ENCODE peak calls at places on chromosomes 13 and 19, in seven cellular contexts. T, U, X, J, L, A and R are unnamed samples.

GRCh38 chr13:100818706-100819105 is 144.1 kb upstream of the TMTC4 start:
- DNase-seq in T (no peak), U (no peak), X (peak), J (no peak), L (no peak), A (no peak), R (no peak)

GRCh38 chr13:66689037-66689619 is 541.0 kb downstream of the PCDH9 start:
- DNase-seq in T (no peak), U (no peak), X (no peak), J (no peak), L (peak), A (no peak), R (no peak)

GRCh38 chr19:35073516-35073915 is 32.0 kb downstream of the HPN start:
- DNase-seq in T (no peak), U (no peak), X (no peak), J (no peak), L (no peak), A (no peak), R (no peak)

GRCh38 chr19:6767357-6768235 is at the start of gene SH2D3A:
- DNase-seq in T (no peak), U (peak), X (peak), J (peak), L (peak), A (peak), R (peak)

GRCh38 chr13:20489185-20489820 is 36.4 kb downstream of the CRYL1 start:
- DNase-seq in T (no peak), U (no peak), X (peak), J (no peak), L (peak), A (no peak), R (peak)

GRCh38 chr19:15576526-15577156 is 38.4 kb upstream of the CYP4F8 start:
- DNase-seq in T (no peak), U (no peak), X (no peak), J (no peak), L (no peak), A (no peak), R (no peak)

GRCh38 chr13:99003851-99004471 is 26.1 kb upstream of the DOCK9 start:
- DNase-seq in T (no peak), U (no peak), X (no peak), J (no peak), L (no peak), A (no peak), R (no peak)

GRCh38 chr13:60090579-60090978 is 73.1 kb downstream of the DIAPH3 start:
- DNase-seq in T (no peak), U (no peak), X (no peak), J (no peak), L (peak), A (no peak), R (no peak)

GRCh38 chr19:34228347-34228746 is 26.0 kb upstream of the GARRE1 start:
- DNase-seq in T (no peak), U (no peak), X (no peak), J (no peak), L (no peak), A (no peak), R (no peak)

GRCh38 chr13:31733066-31733465 is 6.3 kb upstream of the RXFP2 start:
- DNase-seq in T (no peak), U (no peak), X (no peak), J (no peak), L (peak), A (no peak), R (no peak)

GRCh38 chr19:5090780-5091575 is 122.1 kb downstream of the KDM4B start:
- DNase-seq in T (peak), U (no peak), X (peak), J (no peak), L (peak), A (peak), R (no peak)

GRCh38 chr13:33185853-33186252 is 99.7 kb downstream of the STARD13 start:
- DNase-seq in T (no peak), U (no peak), X (no peak), J (no peak), L (no peak), A (no peak), R (no peak)

GRCh38 chr13:33183431-33184130 is 102.0 kb downstream of the STARD13 start:
- DNase-seq in T (no peak), U (no peak), X (no peak), J (no peak), L (no peak), A (no peak), R (no peak)

GRCh38 chr13:33182729-33183128 is 102.8 kb downstream of the STARD13 start:
- DNase-seq in T (no peak), U (no peak), X (no peak), J (no peak), L (no peak), A (no peak), R (no peak)

GRCh38 chr13:33184131-33184485 is 101.4 kb downstream of the STARD13 start:
- DNase-seq in T (no peak), U (no peak), X (no peak), J (no peak), L (no peak), A (no peak), R (no peak)

DNA sequence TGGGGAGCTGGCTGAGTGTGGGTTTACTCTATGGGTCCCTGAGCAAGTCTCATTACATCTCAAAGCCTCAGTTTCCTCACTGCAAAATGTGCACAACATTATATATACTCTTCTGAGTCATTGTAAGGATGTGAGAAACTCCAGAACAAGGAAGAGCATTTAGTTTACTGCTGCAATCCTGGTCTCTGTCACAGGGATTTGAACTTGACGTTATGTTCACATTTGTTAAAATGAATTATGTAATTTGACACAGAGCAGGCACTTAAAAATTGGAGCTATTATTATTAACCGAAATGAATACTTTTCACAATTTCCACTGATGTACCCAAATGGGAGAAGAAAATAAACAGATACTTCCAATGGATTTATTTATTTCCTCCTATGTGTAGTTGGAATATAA is 101.0 kb downstream of the STARD13 start:
- DNase-seq in T (no peak), U (no peak), X (no peak), J (no peak), L (no peak), A (no peak), R (no peak)
- H3K27ac ChIP-seq in T (no peak), U (no peak), X (no peak), J (no peak), L (peak), A (peak), R (no peak)

GRCh38 chr13:27054760-27055159 is 116.9 kb downstream of the USP12 start:
- DNase-seq in T (no peak), U (no peak), X (no peak), J (no peak), L (no peak), A (no peak), R (no peak)
- H3K27ac ChIP-seq in T (no peak), U (no peak), X (no peak), J (no peak), L (no peak), A (no peak), R (peak)

DNA sequence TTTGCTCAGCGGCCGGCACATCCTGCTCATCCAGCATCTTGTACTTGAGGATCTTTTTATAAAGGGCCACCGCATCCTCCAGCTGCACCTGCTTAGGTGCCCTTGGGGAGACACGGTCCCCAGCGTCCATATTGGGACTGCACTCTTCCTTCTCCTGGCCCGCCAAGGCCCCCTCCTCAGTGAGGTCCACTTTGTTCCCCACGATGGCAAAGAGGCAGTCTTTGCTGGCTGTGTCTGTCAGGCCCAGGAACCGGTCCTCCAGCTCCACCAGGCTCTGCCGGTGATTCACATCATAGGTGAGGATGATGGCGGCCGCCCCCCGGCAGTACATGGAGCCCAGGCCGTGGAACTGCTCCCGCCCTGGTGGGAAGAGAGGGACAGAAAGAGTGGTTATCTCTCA is 37.7 kb downstream of the RAB20 start:
- DNase-seq in T (no peak), U (no peak), X (no peak), J (no peak), L (no peak), A (no peak), R (no peak)
- H3K27ac ChIP-seq in T (no peak), U (peak), X (peak), J (peak), L (no peak), A (peak), R (peak)

GRCh38 chr13:48443442-48444208 is 30.7 kb upstream of the LPAR6 start:
- DNase-seq in T (no peak), U (no peak), X (no peak), J (no peak), L (no peak), A (no peak), R (no peak)

GRCh38 chr13:48448963-48449614 is 36.2 kb upstream of the LPAR6 start:
- DNase-seq in T (no peak), U (no peak), X (no peak), J (no peak), L (peak), A (no peak), R (peak)

GRCh38 chr13:48448285-48448962 is 35.5 kb upstream of the LPAR6 start:
- DNase-seq in T (no peak), U (no peak), X (no peak), J (no peak), L (no peak), A (no peak), R (no peak)

GRCh38 chr13:48449656-48450055 is 36.7 kb upstream of the LPAR6 start:
- DNase-seq in T (no peak), U (no peak), X (no peak), J (no peak), L (peak), A (no peak), R (no peak)

GRCh38 chr13:48446454-48446853 is 33.5 kb upstream of the LPAR6 start:
- DNase-seq in T (no peak), U (no peak), X (no peak), J (no peak), L (peak), A (no peak), R (peak)
- H3K27ac ChIP-seq in T (no peak), U (peak), X (peak), J (no peak), L (no peak), A (peak), R (no peak)

GRCh38 chr19:531009-531752 is 379 bp upstream of the CDC34 start:
- DNase-seq in T (peak), U (peak), X (peak), J (peak), L (peak), A (peak), R (peak)

GRCh38 chr19:531753-532571 is at the start of gene CDC34:
- DNase-seq in T (no peak), U (no peak), X (no peak), J (no peak), L (no peak), A (no peak), R (no peak)

GRCh38 chr19:533485-534058 is 2.0 kb downstream of the CDC34 start:
- DNase-seq in T (no peak), U (no peak), X (no peak), J (no peak), L (no peak), A (no peak), R (no peak)

GRCh38 chr19:532578-533484 is 1.3 kb downstream of the CDC34 start:
- DNase-seq in T (peak), U (peak), X (peak), J (peak), L (peak), A (peak), R (peak)

DNA sequence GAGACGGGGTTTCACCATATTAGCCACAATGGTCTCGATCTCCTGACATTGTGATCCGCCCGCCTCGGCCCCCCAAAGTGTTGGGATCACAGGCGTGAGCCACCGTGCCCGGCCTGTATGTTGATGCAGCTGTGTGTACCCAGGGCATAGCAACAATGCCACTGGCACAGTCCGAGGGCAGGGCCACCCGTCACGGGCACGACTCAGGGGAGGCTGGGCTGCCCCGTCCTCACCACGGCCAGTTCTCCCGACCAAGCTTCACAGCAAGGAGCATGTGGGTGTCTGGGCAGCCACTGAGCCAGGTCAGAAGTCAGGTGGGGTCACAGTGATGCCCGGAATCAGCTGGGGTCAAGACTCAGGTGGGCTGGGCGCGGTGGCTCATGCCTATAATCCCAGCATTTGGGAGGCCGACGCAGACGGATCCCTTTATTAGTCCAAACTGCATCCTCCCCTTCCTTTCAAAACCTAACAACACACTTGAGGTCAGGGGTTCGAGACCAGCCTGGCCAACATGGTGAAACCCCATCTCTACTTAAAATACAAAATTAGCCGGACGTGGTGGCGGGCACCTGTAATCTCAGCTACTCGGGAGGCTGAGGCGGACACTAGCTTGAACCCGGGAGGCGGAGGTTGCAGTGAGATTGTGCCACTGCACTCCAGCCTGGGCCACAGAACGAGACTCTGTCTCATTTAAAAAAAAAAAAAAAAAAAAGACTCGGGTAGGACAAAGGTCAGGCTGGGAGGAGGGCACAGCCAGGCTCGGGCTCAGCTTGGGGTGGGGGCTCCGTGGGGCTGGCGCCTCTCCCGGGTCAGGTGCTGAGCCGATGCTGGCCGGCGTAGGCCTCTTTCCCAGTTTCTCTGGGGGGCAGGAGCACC is 1.2 kb upstream of the CDC34 start:
- DNase-seq in T (no peak), U (no peak), X (no peak), J (no peak), L (no peak), A (no peak), R (no peak)
- H3K27ac ChIP-seq in T (no peak), U (peak), X (peak), J (peak), L (no peak), A (peak), R (peak)

GRCh38 chr13:112466132-112467025 is 90.2 kb downstream of the SPACA7 start:
- DNase-seq in T (no peak), U (peak), X (no peak), J (no peak), L (no peak), A (no peak), R (no peak)

GRCh38 chr13:112465251-112466131 is 89.3 kb downstream of the SPACA7 start:
- DNase-seq in T (no peak), U (peak), X (no peak), J (no peak), L (no peak), A (no peak), R (no peak)

GRCh38 chr13:112464720-112465119 is 88.6 kb downstream of the SPACA7 start:
- DNase-seq in T (no peak), U (no peak), X (no peak), J (no peak), L (no peak), A (no peak), R (no peak)

GRCh38 chr13:112467236-112467635 is 91.1 kb downstream of the SPACA7 start:
- DNase-seq in T (no peak), U (no peak), X (no peak), J (no peak), L (no peak), A (no peak), R (no peak)

GRCh38 chr13:112462408-112462807 is 86.3 kb downstream of the SPACA7 start:
- DNase-seq in T (no peak), U (no peak), X (no peak), J (no peak), L (no peak), A (no peak), R (no peak)
- H3K27ac ChIP-seq in T (no peak), U (no peak), X (no peak), J (no peak), L (no peak), A (no peak), R (no peak)

GRCh38 chr19:29676586-29676985 is 11.3 kb downstream of the PLEKHF1 start:
- DNase-seq in T (no peak), U (peak), X (peak), J (no peak), L (no peak), A (peak), R (no peak)
- H3K27ac ChIP-seq in T (no peak), U (peak), X (peak), J (peak), L (no peak), A (peak), R (peak)

DNA sequence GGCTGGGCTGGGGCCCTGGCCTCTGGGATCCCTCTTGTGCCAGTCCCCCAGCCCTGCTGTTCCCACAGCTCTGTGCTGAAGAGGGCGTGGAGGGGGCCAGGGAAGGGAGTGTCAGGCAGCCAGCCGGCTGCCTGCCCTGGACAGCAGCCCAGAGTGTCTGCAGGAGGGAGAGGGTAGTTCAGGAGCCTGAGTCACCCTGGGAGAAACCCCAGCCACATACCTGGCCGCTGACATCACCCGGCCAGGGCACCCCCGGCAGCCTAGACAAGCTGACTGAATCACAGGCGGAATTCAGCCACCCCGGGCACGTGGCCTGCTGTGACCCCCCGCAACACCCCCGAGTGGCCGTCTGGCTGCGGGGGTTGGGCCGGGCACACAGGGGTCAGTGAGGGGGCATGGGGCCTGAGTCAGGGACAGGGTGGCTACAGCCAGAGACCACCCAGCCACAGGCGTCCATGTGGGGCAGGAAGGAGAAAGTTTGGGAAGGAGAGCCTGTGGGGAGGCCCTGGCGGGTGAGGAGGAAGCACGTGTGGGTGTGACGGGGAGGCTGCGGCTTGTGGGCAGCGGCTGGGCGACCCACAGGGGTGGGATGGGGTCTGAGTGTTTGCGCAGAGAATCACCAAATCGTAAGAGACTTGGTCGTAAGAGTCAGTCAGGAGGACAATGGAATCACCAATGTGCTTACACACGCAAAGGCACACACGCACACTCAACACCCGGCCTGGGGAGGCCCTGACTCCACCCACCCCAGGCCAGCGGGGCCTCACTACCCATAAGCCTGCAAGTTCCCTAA is 11.9 kb upstream of the FOSB start:
- DNase-seq in T (peak), U (peak), X (peak), J (peak), L (peak), A (peak), R (peak)
- H3K27ac ChIP-seq in T (peak), U (peak), X (peak), J (peak), L (peak), A (peak), R (peak)